ENCODE peak calls at places on chromosomes 6 and 20, in five cellular contexts. K is endothelial cell of umbilical vein, D is cardiac muscle cell, E is AG04450, W is neural progenitor cell. R is an unnamed sample.

GRCh38 chr6:157326979-157327378 is 3.7 kb upstream of the TMEM242 start:
- DNase-seq in W (no peak), D (no peak), K (no peak), E (no peak), R (no peak)

GRCh38 chr20:43016257-43016656 is 173.4 kb downstream of the PTPRT start:
- DNase-seq in W (no peak), D (no peak), E (no peak), K (no peak), R (no peak)

GRCh38 chr6:77466055-77467028 is 3.1 kb upstream of the HTR1B start:
- DNase-seq in K (peak), D (peak), W (peak), E (peak), R (peak)

GRCh38 chr20:32639284-32639683 is 34.5 kb downstream of the C20orf203 start:
- DNase-seq in W (no peak), D (no peak), K (no peak), E (no peak), R (no peak)

GRCh38 chr6:66096679-66097078 is 389.7 kb upstream of the EYS start:
- DNase-seq in E (no peak), D (no peak), W (no peak), K (no peak), R (no peak)

GRCh38 chr20:4795394-4795793 is 73.7 kb downstream of the PRND start:
- DNase-seq in K (peak), E (peak), W (no peak), D (no peak), R (no peak)

GRCh38 chr6:99589290-99589672 is 17.4 kb upstream of the PRDM13 start:
- DNase-seq in K (no peak), E (no peak), W (peak), D (no peak), R (no peak)

GRCh38 chr6:102732908-102733307 is 1339.4 kb downstream of the GRIK2 start:
- DNase-seq in E (no peak), W (no peak), K (no peak), D (no peak), R (no peak)

GRCh38 chr6:124002377-124003081 is 198.9 kb downstream of the NKAIN2 start:
- DNase-seq in W (no peak), D (peak), K (no peak), E (no peak), R (no peak)

GRCh38 chr6:33295621-33296369 is 2.9 kb downstream of the RGL2 start:
- DNase-seq in D (no peak), W (no peak), E (no peak), K (no peak), R (peak)

GRCh38 chr6:10441004-10441654 is 26.3 kb upstream of the TFAP2A start:
- DNase-seq in K (no peak), D (no peak), E (peak), W (no peak), R (peak)

GRCh38 chr20:3751664-3752385 is 15.7 kb downstream of the ADISSP start:
- DNase-seq in W (peak), E (no peak), D (peak), K (no peak), R (peak)

DNA sequence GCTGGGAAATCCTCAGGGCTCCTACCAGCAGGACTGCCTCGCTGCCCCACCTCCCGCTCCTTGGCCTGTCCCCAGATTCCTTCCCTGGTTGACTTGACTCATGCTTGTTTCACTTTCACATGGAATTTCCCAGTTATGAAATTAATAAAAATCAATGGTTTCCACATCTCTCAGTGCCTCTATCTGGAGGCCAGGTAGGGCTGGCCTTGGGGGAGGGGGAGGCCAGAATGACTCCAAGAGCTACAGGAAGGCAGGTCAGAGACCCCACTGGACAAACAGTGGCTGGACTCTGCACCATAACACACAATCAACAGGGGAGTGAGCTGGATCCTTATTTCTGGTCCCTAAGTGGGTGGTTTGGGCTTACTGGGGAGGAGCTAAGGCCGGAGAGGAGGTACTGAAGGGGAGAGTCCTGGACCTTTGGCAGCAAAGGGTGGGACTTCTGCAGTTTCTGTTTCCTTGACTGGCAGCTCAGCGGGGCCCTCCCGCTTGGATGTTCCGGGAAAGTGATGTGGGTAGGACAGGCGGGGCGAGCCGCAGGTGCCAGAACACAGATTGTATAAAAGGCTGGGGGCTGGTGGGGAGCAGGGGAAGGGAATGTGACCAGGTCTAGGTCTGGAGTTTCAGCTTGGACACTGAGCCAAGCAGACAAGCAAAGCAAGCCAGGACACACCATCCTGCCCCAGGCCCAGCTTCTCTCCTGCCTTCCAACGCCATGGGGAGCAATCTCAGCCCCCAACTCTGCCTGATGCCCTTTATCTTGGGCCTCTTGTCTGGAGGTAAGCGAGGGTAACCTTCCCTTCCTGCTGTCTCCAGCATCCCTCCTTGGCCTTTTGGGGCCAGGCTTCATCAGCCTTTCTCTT is at the start of gene CFB:
- DNase-seq in E (peak), W (peak), K (peak), D (no peak), R (peak)
- TF ChIP-seq CTCF in E (no peak), W (no peak), K (no peak), D (no peak), R (no peak)

GRCh38 chr6:84028350-84028749 is 5.2 kb upstream of the MRAP2 start:
- DNase-seq in D (no peak), E (no peak), K (peak), W (no peak), R (no peak)
- H3K27ac ChIP-seq in D (no peak), E (no peak), K (peak), W (no peak), R (no peak)

GRCh38 chr6:20399518-20399917 is 2.2 kb upstream of the E2F3 start:
- DNase-seq in E (no peak), D (no peak), W (no peak), K (no peak), R (no peak)

GRCh38 chr6:20401403-20402180 is at the start of gene E2F3:
- DNase-seq in K (peak), E (peak), W (peak), D (peak), R (peak)

GRCh38 chr6:20402181-20403079 is 751 bp downstream of the E2F3 start:
- DNase-seq in D (peak), W (peak), E (no peak), K (peak), R (peak)

GRCh38 chr6:20403080-20403765 is 1.5 kb downstream of the E2F3 start:
- DNase-seq in D (peak), E (no peak), W (peak), K (peak), R (peak)

GRCh38 chr6:20400476-20401402 is 940 bp upstream of the E2F3 start:
- DNase-seq in E (no peak), D (peak), K (peak), W (peak), R (peak)
- TF ChIP-seq CTCF in E (peak), D (peak), K (peak), W (peak), R (peak)

GRCh38 chr6:150610584-150610983 is 10.9 kb downstream of the PLEKHG1 start:
- DNase-seq in W (no peak), D (no peak), E (no peak), K (no peak), R (no peak)
- H3K27ac ChIP-seq in W (no peak), D (no peak), E (no peak), K (no peak), R (no peak)

DNA sequence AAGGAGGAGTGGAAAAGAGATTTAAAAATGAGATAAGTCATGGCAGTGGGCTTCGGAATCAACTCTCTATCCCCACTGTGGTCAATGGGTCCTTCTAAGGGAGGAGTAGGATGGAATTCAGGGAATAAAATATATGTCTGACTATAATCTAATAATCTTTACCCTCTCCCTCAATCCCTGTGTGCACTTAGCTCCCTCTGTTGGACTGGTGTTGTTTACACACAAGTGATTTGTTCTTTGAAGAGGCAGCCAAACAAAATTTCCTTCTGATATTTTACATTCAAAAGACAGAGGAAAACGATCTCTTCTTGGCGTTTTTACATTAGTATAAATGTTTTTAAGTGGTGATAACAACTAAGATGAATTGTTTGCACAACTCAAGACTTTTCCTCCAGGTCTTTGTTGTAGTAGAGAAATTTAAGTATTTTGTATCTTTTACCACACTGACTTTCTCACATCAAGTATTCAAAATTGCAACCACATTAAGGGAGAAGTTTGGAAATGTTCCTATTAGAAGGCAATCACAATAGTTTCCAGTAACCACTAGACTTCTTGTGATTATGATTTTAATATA is 317.7 kb downstream of the CENPW start:
- DNase-seq in K (peak), E (no peak), W (peak), D (peak), R (no peak)
- TF ChIP-seq CTCF in K (peak), E (peak), W (peak), D (peak), R (peak)

GRCh38 chr20:63100926-63101699 is 94.3 kb upstream of the BHLHE23 start:
- DNase-seq in W (no peak), K (no peak), E (no peak), D (no peak), R (peak)

GRCh38 chr20:63101781-63102719 is 95.3 kb upstream of the BHLHE23 start:
- DNase-seq in E (no peak), W (peak), D (peak), K (peak), R (peak)

GRCh38 chr20:63098195-63098810 is 91.5 kb upstream of the BHLHE23 start:
- DNase-seq in K (no peak), D (no peak), E (no peak), W (no peak), R (peak)

GRCh38 chr20:63099426-63100267 is 92.9 kb upstream of the BHLHE23 start:
- DNase-seq in K (no peak), E (no peak), D (no peak), W (no peak), R (peak)

DNA sequence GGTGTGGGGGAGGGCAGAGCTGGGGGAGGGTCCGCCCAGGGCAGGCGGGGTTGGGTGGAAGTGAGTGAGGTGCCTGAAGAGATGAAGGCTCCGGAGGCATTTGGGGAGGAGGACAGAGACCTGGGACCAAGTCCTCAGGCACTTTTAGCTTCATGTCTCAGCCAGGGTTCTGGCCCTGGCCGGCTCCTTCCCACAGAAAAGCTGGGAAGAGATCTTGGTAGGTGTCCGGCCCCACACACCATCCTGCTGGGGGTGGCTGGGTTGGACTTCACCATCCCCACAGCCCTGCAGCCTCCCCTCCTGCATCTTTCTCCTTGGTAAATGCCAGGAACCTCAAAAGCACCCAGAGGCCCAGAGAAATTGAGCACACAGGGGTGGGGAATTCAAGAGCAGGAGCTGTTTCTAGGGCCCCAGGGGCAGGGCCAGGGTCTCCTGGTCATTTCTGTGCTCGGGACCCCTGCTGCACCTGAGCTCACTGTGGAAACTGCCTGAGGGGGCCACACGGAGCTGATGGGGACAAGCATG is 93.7 kb upstream of the BHLHE23 start:
- DNase-seq in E (no peak), D (no peak), K (no peak), W (no peak), R (peak)
- H3K27ac ChIP-seq in E (no peak), D (no peak), K (no peak), W (no peak), R (no peak)

GRCh38 chr6:41315943-41316342 is 19.5 kb upstream of the NCR2 start:
- DNase-seq in E (no peak), W (no peak), K (no peak), D (no peak), R (no peak)
- TF ChIP-seq CTCF in E (no peak), W (no peak), K (no peak), D (no peak), R (no peak)

GRCh38 chr6:12024715-12025434 is 12.8 kb downstream of the HIVEP1 start:
- DNase-seq in W (no peak), D (no peak), E (peak), K (no peak), R (no peak)
- H3K27ac ChIP-seq in W (no peak), D (peak), E (peak), K (no peak), R (no peak)

DNA sequence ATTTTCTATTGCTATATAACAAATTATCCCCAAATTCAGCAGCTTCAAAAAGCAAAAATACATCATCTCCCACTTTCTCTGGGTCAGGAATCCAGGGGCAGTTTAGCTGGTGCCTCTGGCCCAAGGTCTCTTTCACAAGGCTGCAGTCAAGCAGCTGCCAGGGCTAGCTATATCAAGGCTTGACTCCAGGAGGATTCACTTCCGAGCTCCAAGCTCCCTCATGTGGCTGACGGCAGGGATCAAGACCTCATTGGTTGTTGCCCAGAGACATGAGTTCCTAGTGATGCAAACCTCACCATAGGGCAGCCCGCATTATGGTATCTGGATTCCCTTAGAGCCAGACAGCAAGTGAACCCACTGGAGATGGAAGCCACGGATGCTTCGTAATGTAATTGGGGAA is 1.3 kb upstream of the VNN1 start:
- DNase-seq in W (peak), D (peak), K (peak), E (peak), R (peak)
- TF ChIP-seq CTCF in W (peak), D (peak), K (no peak), E (peak), R (peak)

GRCh38 chr20:34791289-34792020 is 34.0 kb downstream of the NCOA6 start:
- DNase-seq in E (peak), W (peak), D (no peak), K (peak), R (no peak)
- H3K27ac ChIP-seq in E (peak), W (peak), D (peak), K (no peak), R (no peak)

R was measured in right lobe of liver.